ENCODE peak calls at places on chromosomes 5 and 9, in seven cellular contexts. T is IMR-90, Q is H9, Y is GM12878, Z is HCT116, I is GM23248, D is endodermal cell. H is an unnamed sample.

GRCh38 chr5:67234671-67235176 is 38.1 kb upstream of the CD180 start:
- DNase-seq in I (peak; percentile 52), Q (no peak), Y (no peak), T (peak; percentile 76), Z (no peak), D (no peak), H (no peak)

GRCh38 chr5:84091400-84091799 is 293.3 kb downstream of the EDIL3 start:
- DNase-seq in Y (peak; percentile 20), T (no peak), Q (no peak), D (peak; percentile 46), Z (no peak), I (no peak), H (no peak)

GRCh38 chr5:168611163-168611562 is 32.0 kb upstream of the PANK3 start:
- DNase-seq in Q (no peak), Y (no peak), Z (no peak), I (peak; percentile 14), D (no peak), T (peak; percentile 21), H (peak; percentile 9)

GRCh38 chr9:16309350-16310271 is 560.9 kb downstream of the BNC2 start:
- DNase-seq in Y (no peak), I (peak; percentile 56), Q (peak; percentile 22), Z (no peak), T (peak; percentile 23), D (no peak), H (no peak)

GRCh38 chr5:117337064-117337749 is 762.6 kb upstream of the SEMA6A start:
- DNase-seq in T (no peak), Q (no peak), Y (no peak), Z (no peak), I (no peak), D (no peak), H (no peak)

GRCh38 chr9:86918556-86918955 is 28.8 kb downstream of the GAS1 start:
- DNase-seq in Z (no peak), Q (no peak), I (peak; percentile 7), Y (no peak), D (no peak), T (no peak), H (no peak)

GRCh38 chr5:91339053-91339710 is 43.9 kb downstream of the ARRDC3 start:
- DNase-seq in I (peak; percentile 29), T (peak; percentile 22), Q (no peak), Z (no peak), Y (no peak), D (no peak), H (peak; percentile 54)

GRCh38 chr9:121288874-121289553 is 21.1 kb downstream of the GSN start:
- DNase-seq in Z (no peak), D (peak; percentile 90), I (peak; percentile 59), Y (no peak), T (peak; percentile 74), Q (peak; percentile 86), H (peak; percentile 82)

GRCh38 chr9:76181020-76181641 is 213.1 kb downstream of the RFK start:
- DNase-seq in Z (peak; percentile 26), Q (no peak), I (peak; percentile 68), T (peak; percentile 74), Y (no peak), D (peak; percentile 58), H (no peak)

GRCh38 chr5:43038523-43038989 is 1.6 kb downstream of the ANXA2R start:
- DNase-seq in I (no peak), D (no peak), Y (no peak), Z (no peak), Q (peak; percentile 35), T (peak; percentile 82), H (no peak)

GRCh38 chr5:139416651-139417050 is 12.8 kb upstream of the SPATA24 start:
- DNase-seq in T (no peak), D (no peak), Y (no peak), I (no peak), Q (no peak), Z (no peak), H (no peak)

GRCh38 chr9:134318481-134318891 is 7.8 kb upstream of the RXRA start:
- DNase-seq in Y (no peak), D (no peak), Q (no peak), Z (no peak), T (no peak), I (peak; percentile 65), H (no peak)

GRCh38 chr5:172159016-172159415 is 29.0 kb downstream of the STK10 start:
- DNase-seq in T (no peak), Y (no peak), I (no peak), Q (no peak), D (no peak), Z (no peak), H (no peak)

GRCh38 chr9:20463823-20464222 is 158.5 kb downstream of the MLLT3 start:
- DNase-seq in Y (no peak), Z (no peak), Q (no peak), T (no peak), D (no peak), I (no peak), H (no peak)

GRCh38 chr5:149745944-149746326 is 15.8 kb downstream of the PPARGC1B start:
- DNase-seq in Y (no peak), Z (no peak), I (no peak), Q (no peak), T (no peak), D (no peak), H (no peak)

GRCh38 chr9:137114220-137114612 is 317 bp downstream of the DPP7 start:
- DNase-seq in Y (no peak), D (peak; percentile 68), T (no peak), I (peak; percentile 45), Q (no peak), Z (no peak), H (no peak)
- H3K9ac ChIP-seq in Y (peak overlapping the region; percentile 61), D (no peak overlapping the region), T (peak overlapping the region; percentile 13), I (peak overlapping the region; percentile 78), Q (no peak overlapping the region), Z (peak overlapping the region; percentile 83), H (peak overlapping the region; percentile 64)

DNA sequence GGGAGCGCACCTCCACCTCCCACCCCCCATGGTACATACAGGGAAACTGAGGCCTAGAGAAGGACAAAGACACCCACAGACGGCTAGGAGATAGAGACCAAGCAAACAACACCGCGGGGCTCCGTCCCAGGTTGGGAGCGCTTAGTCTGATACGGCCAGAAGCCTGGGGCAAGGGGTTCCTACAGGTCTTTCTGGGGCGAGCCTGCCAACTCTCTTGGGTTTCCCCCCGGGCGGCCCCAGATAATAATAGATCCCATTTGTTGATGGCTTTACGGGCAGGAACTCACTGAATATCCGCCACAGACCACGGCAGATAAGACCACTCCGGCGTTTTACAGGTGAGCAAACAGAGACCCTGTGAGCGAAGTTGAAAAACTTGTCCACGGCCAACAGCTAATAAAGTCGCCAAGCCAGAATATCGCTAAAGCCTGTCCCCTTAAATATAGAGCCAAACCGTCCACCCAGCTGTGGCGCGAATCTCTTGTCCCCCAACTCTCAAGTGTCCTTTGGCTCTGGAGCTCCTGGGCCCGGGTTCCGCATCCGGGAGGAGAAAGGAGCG is 5.1 kb upstream of the EBF1 start:
- DNase-seq in Q (no peak), Y (no peak), T (no peak), Z (no peak), I (no peak), D (peak; percentile 55), H (no peak)
- H3K9ac ChIP-seq in Q (no peak overlapping the region), Y (peak overlapping the region; percentile 32), T (no peak overlapping the region), Z (no peak overlapping the region), I (no peak overlapping the region), D (no peak overlapping the region), H (peak overlapping the region; percentile 61)

DNA sequence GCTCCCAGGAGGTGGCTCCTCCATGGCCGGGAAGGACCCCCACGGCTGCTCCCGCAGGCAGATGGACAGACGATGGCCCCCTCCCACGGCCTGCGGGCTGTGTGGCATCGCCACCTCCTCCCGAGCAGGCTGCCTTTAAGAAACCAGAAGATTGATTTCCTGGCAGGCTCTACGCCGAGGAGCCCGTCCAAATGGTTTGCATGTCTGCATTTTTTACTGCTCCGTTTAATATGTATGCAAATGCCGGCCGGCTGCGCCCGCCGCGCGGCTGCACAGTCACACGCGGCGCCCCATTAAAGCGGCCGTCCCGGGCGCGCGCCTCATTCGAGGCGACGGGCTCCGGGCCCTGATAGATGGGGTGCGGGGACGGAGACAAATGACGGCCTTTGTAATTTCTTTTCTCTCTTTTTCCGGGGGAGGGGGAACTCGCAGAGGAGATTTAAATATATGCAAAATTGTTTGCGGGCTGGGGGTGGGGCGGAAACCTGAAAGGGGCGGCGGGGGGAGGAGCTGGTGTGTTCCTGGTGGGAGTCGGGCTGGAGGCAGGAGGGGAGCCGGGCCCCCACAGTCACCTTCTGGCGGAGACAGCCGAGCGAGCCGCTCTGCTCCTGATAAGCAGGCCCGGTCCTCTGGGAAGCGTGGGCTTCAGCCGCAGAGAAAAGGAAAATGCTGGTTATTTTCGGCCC is 158.7 kb upstream of the IER5L start:
- DNase-seq in Z (no peak), T (peak; percentile 55), I (peak; percentile 81), Y (no peak), Q (peak; percentile 62), D (peak; percentile 82), H (no peak)
- H3K9ac ChIP-seq in Z (peak overlapping the region; percentile 76), T (peak overlapping the region; percentile 19), I (peak overlapping the region; percentile 62), Y (no peak overlapping the region), Q (no peak overlapping the region), D (peak overlapping the region; percentile 20), H (peak overlapping the region; percentile 76)

DNA sequence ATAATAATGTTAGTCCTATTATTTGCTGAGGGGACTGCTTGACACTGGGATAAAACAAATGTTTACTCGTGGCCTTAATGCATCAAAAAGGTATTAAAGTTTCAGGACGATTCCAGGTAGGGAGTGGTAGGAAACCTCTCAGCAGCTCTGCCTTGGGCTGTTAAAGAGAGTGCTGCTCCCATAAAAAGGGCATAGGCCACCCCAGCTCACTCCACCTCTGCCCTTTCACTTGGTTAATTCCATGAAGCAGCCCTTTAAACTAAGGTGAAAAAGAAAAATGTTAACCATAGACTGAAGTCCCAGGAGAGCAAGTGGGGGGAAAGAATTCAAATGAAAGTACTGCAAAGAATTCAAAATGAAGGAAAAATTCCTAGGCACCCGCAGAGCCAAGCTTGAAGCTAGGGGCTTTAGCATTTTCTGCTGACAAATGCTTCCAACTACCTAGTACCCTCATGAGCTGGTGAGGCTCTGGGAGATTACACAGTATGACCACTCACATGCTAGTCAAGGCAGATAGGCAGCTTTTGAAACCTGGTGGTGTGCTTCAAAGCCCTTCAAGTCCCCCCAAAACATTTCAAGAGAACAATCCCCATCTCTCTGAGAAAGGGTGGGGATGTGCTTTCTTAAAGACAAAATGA is 8.5 kb downstream of the KLF9 start:
- DNase-seq in D (no peak), Z (no peak), T (no peak), I (no peak), Y (no peak), Q (no peak), H (no peak)
- H3K9ac ChIP-seq in D (no peak overlapping the region), Z (no peak overlapping the region), T (peak overlapping the region; percentile 20), I (peak overlapping the region; percentile 68), Y (peak overlapping the region; percentile 5), Q (no peak overlapping the region), H (no peak overlapping the region)

GRCh38 chr9:108967916-108968315 is 33.7 kb downstream of the ABITRAM start:
- DNase-seq in Z (no peak), D (no peak), Y (no peak), I (no peak), Q (no peak), T (no peak), H (no peak)
- H3K9ac ChIP-seq in Z (no peak overlapping the region), D (no peak overlapping the region), Y (no peak overlapping the region), I (no peak overlapping the region), Q (no peak overlapping the region), T (no peak overlapping the region), H (no peak overlapping the region)

DNA sequence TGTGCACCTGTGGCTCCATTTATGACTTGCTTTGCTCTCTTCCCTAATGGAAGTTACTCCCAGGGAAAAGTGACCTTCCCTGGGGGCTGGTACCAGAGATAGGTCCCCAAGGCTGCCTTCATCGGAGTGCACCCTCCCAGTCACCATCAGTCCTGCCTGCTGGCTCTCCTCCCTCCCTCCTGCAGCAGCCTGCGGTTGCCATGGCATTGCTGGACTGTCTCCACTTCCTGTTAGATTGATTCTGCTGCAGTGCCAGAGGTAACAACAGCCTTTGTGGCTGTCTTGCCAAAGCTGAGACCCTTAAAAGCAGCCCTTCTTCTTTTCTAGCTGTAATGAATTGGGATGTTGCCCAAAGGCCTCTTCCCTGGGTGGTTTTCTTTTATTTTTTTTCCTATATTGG is 78.1 kb upstream of the PRLR start:
- DNase-seq in Y (no peak), Z (no peak), Q (peak; percentile 36), D (peak; percentile 52), I (no peak), T (no peak), H (no peak)
- H3K9ac ChIP-seq in Y (no peak overlapping the region), Z (no peak overlapping the region), Q (no peak overlapping the region), D (no peak overlapping the region), I (no peak overlapping the region), T (no peak overlapping the region), H (no peak overlapping the region)